ENCODE peak calls at places on chromosomes 12 and 14, in five cellular contexts. R is activated gamma-delta T cell treated with anti-CD3 and anti-CD28 coated beads, Interleukin-2, amount 50 U/mL, for 16 hours; Z is cardiac muscle cell; L is HFFc6; Q is RCC 7860. K is an unnamed sample.

GRCh38 chr12:47080725-47081502 is 1.2 kb upstream of the AMIGO2 start:
- DNase-seq in R (no peak), Z (peak), L (no peak), Q (peak), K (peak)

GRCh38 chr14:23068792-23069412 is 11.6 kb upstream of the CDH24 start:
- DNase-seq in R (peak), Z (peak), L (peak), Q (peak), K (peak)

GRCh38 chr14:75842624-75843023 is 139.2 kb downstream of the TGFB3 start:
- DNase-seq in R (no peak), Z (no peak), L (no peak), Q (no peak), K (no peak)

GRCh38 chr12:123772074-123772473 is 10.0 kb downstream of the DNAH10 start:
- DNase-seq in R (no peak), Z (no peak), L (no peak), Q (no peak), K (no peak)

GRCh38 chr12:124518051-124518932 is 49.1 kb downstream of the NCOR2 start:
- DNase-seq in R (no peak), Z (peak), L (peak), Q (peak), K (peak)

GRCh38 chr12:19846561-19846960 is 407.3 kb downstream of the AEBP2 start:
- DNase-seq in R (no peak), Z (peak), L (no peak), Q (peak), K (no peak)

GRCh38 chr12:111440631-111441030 is 34.9 kb downstream of the SH2B3 start:
- DNase-seq in R (no peak), Z (no peak), L (no peak), Q (no peak), K (no peak)

GRCh38 chr14:57492859-57493258 is 798 bp downstream of the CCDC198 start:
- DNase-seq in R (no peak), Z (peak), L (peak), Q (peak), K (no peak)

GRCh38 chr12:7947011-7947410 is 11.0 kb upstream of the SLC2A3 start:
- DNase-seq in R (no peak), Z (no peak), L (no peak), Q (no peak), K (no peak)

GRCh38 chr14:22266683-22267082 is 322.3 kb downstream of the DAD1 start:
- DNase-seq in R (no peak), Z (no peak), L (no peak), Q (peak), K (no peak)

GRCh38 chr12:6703631-6704030 is 3.0 kb upstream of the PIANP start:
- DNase-seq in R (no peak), Z (no peak), L (no peak), Q (no peak), K (no peak)

GRCh38 chr14:51860836-51861583 is 598 bp downstream of the GNG2 start:
- DNase-seq in R (no peak), Z (peak), L (peak), Q (no peak), K (no peak)

GRCh38 chr14:64117671-64118402 is 176.3 kb downstream of the ESR2 start:
- DNase-seq in R (no peak), Z (peak), L (no peak), Q (peak), K (no peak)

GRCh38 chr14:73802431-73803188 is 49.0 kb upstream of the PTGR2 start:
- DNase-seq in R (no peak), Z (peak), L (no peak), Q (no peak), K (peak)

GRCh38 chr14:65156568-65157366 is 54.5 kb upstream of the MAX start:
- DNase-seq in R (no peak), Z (peak), L (peak), Q (no peak), K (no peak)

GRCh38 chr14:103543721-103544626 is 15.0 kb downstream of the TRMT61A start:
- DNase-seq in R (no peak), Z (peak), L (no peak), Q (no peak), K (no peak)

GRCh38 chr14:94373708-94374107 is 14.7 kb downstream of the SERPINA1 start:
- DNase-seq in R (no peak), Z (peak), L (peak), Q (peak), K (no peak)

GRCh38 chr12:68557011-68557715 is 53.5 kb upstream of the RAP1B start:
- DNase-seq in R (no peak), Z (peak), L (peak), Q (peak), K (no peak)

GRCh38 chr12:47783024-47783755 is 10.2 kb downstream of the SLC48A1 start:
- DNase-seq in R (no peak), Z (no peak), L (no peak), Q (no peak), K (no peak)

GRCh38 chr12:106647793-106648514 is 65.2 kb downstream of the RFX4 start:
- DNase-seq in R (no peak), Z (no peak), L (no peak), Q (no peak), K (no peak)

GRCh38 chr14:60346706-60347105 is 97.7 kb downstream of the PPM1A start:
- DNase-seq in R (no peak), Z (no peak), L (no peak), Q (no peak), K (no peak)

GRCh38 chr14:57139173-57139572 is 129.5 kb downstream of the EXOC5 start:
- DNase-seq in R (no peak), Z (no peak), L (no peak), Q (no peak), K (no peak)

GRCh38 chr14:68756734-68757133 is 36.1 kb downstream of the ZFP36L1 start:
- DNase-seq in R (no peak), Z (no peak), L (no peak), Q (no peak), K (no peak)

GRCh38 chr12:9662488-9662887 is 7.0 kb upstream of the CLEC2D start:
- DNase-seq in R (no peak), Z (no peak), L (no peak), Q (no peak), K (no peak)

GRCh38 chr14:72513994-72514659 is 379.8 kb downstream of the DPF3 start:
- DNase-seq in R (no peak), Z (peak), L (peak), Q (peak), K (peak)

GRCh38 chr12:32586390-32586789 is 92.7 kb upstream of the DNM1L start:
- DNase-seq in R (no peak), Z (peak), L (no peak), Q (peak), K (no peak)

K was measured in HuH-7.5.